ENCODE peak calls at places on chromosome 17, in nine cellular contexts. One of them, this sample, is unnamed.

GRCh38 chr17:65518256-65518655 is 43.2 kb downstream of the AXIN2 start:
- DNase-seq in OCI-LY7: no peak
- DNase-seq in colonic mucosa: no peak
- DNase-seq in heart right ventricle: no peak
- DNase-seq in H7: no peak
- DNase-seq in AG09309: no peak
- DNase-seq in GM23248: peak; percentile 44
- DNase-seq in fibroblast of the aortic adventitia: peak; percentile 78
- DNase-seq in tibial artery: no peak
- DNase-seq in this sample: no peak

GRCh38 chr17:4175921-4176802 is 33.2 kb downstream of the CYB5D2 start:
- DNase-seq in OCI-LY7: no peak
- DNase-seq in colonic mucosa: no peak
- DNase-seq in heart right ventricle: no peak
- DNase-seq in H7: no peak
- DNase-seq in AG09309: no peak
- DNase-seq in GM23248: no peak
- DNase-seq in fibroblast of the aortic adventitia: no peak
- DNase-seq in tibial artery: no peak
- DNase-seq in this sample: peak; percentile 64

GRCh38 chr17:61813211-61813610 is 50.1 kb downstream of the BRIP1 start:
- DNase-seq in OCI-LY7: no peak
- DNase-seq in colonic mucosa: no peak
- DNase-seq in heart right ventricle: no peak
- DNase-seq in H7: no peak
- DNase-seq in AG09309: no peak
- DNase-seq in GM23248: peak; percentile 16
- DNase-seq in fibroblast of the aortic adventitia: peak; percentile 22
- DNase-seq in tibial artery: no peak
- DNase-seq in this sample: no peak

GRCh38 chr17:35791681-35792350 is 3.6 kb downstream of the MMP28 start:
- DNase-seq in OCI-LY7: no peak
- DNase-seq in colonic mucosa: no peak
- DNase-seq in heart right ventricle: no peak
- DNase-seq in H7: no peak
- DNase-seq in AG09309: no peak
- DNase-seq in GM23248: no peak
- DNase-seq in fibroblast of the aortic adventitia: no peak
- DNase-seq in tibial artery: no peak
- DNase-seq in this sample: no peak

GRCh38 chr17:13415877-13416416 is 185.8 kb downstream of the HS3ST3A1 start:
- DNase-seq in OCI-LY7: no peak
- DNase-seq in colonic mucosa: peak; percentile 57
- DNase-seq in heart right ventricle: peak; percentile 35
- DNase-seq in H7: no peak
- DNase-seq in AG09309: no peak
- DNase-seq in GM23248: peak; percentile 93
- DNase-seq in fibroblast of the aortic adventitia: peak; percentile 69
- DNase-seq in tibial artery: no peak
- DNase-seq in this sample: no peak

GRCh38 chr17:40356906-40357861 is 7.4 kb downstream of the GJD3 start:
- DNase-seq in OCI-LY7: no peak
- DNase-seq in colonic mucosa: no peak
- DNase-seq in heart right ventricle: no peak
- DNase-seq in H7: peak; percentile 57
- DNase-seq in AG09309: no peak
- DNase-seq in GM23248: no peak
- DNase-seq in fibroblast of the aortic adventitia: no peak
- DNase-seq in tibial artery: no peak
- DNase-seq in this sample: no peak

GRCh38 chr17:17579691-17580090 is 11.8 kb downstream of the PEMT start:
- DNase-seq in OCI-LY7: no peak
- DNase-seq in colonic mucosa: no peak
- DNase-seq in heart right ventricle: no peak
- DNase-seq in H7: no peak
- DNase-seq in AG09309: no peak
- DNase-seq in GM23248: no peak
- DNase-seq in fibroblast of the aortic adventitia: no peak
- DNase-seq in tibial artery: no peak
- DNase-seq in this sample: no peak

GRCh38 chr17:70251704-70252103 is 82.4 kb downstream of the KCNJ2 start:
- DNase-seq in OCI-LY7: no peak
- DNase-seq in colonic mucosa: no peak
- DNase-seq in heart right ventricle: no peak
- DNase-seq in H7: no peak
- DNase-seq in AG09309: no peak
- DNase-seq in GM23248: peak; percentile 1
- DNase-seq in fibroblast of the aortic adventitia: no peak
- DNase-seq in tibial artery: no peak
- DNase-seq in this sample: no peak

GRCh38 chr17:47295037-47295873 is 28.5 kb upstream of the EFCAB13 start:
- DNase-seq in OCI-LY7: no peak
- DNase-seq in colonic mucosa: no peak
- DNase-seq in heart right ventricle: no peak
- DNase-seq in H7: peak; percentile 47
- DNase-seq in AG09309: no peak
- DNase-seq in GM23248: no peak
- DNase-seq in fibroblast of the aortic adventitia: no peak
- DNase-seq in tibial artery: no peak
- DNase-seq in this sample: no peak

GRCh38 chr17:38848939-38849563 is 4.5 kb downstream of the RPL23 start:
- DNase-seq in OCI-LY7: no peak
- DNase-seq in colonic mucosa: no peak
- DNase-seq in heart right ventricle: no peak
- DNase-seq in H7: no peak
- DNase-seq in AG09309: no peak
- DNase-seq in GM23248: no peak
- DNase-seq in fibroblast of the aortic adventitia: no peak
- DNase-seq in tibial artery: no peak
- DNase-seq in this sample: no peak

DNA sequence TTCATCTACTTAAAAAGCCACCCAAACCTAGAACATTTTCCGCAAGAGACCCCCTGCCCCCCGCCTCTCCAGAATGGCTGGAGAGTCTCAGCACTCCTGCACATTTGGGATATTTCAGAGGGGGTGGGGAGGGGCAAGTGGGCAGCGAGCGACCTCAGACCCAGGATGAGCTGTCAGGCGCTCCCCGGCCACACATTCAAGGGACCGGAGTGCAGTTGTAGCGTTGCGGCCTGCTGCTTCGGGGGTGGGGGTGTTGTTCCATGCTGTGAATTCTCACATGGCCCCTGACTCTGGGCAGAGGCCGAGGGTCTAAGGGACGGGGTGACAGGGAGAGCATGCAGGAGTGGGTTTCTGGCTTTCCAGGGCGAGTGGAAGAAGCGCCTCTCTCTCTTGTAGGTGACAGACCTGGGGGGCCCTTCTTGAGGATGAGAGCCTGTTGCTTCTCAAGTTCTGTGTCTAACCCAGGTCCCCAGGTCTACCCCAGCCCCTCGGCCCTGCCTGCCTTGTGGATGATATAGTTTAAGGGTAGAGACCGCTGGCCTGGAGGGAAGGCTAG is 231.2 kb downstream of the SEC14L1 start:
- DNase-seq in OCI-LY7: no peak
- DNase-seq in colonic mucosa: no peak
- DNase-seq in heart right ventricle: no peak
- DNase-seq in H7: peak; percentile 64
- DNase-seq in AG09309: no peak
- DNase-seq in GM23248: no peak
- DNase-seq in fibroblast of the aortic adventitia: no peak
- DNase-seq in tibial artery: peak; percentile 66
- DNase-seq in this sample: no peak
- H3K4me3 ChIP-seq in OCI-LY7: peak overlapping the region; percentile 68
- H3K4me3 ChIP-seq in colonic mucosa: peak overlapping the region; percentile 57
- H3K4me3 ChIP-seq in heart right ventricle: peak overlapping the region; percentile 96
- H3K4me3 ChIP-seq in H7: peak overlapping the region; percentile 84
- H3K4me3 ChIP-seq in AG09309: peak overlapping the region; percentile 74
- H3K4me3 ChIP-seq in GM23248: peak overlapping the region; percentile 75
- H3K4me3 ChIP-seq in fibroblast of the aortic adventitia: peak overlapping the region; percentile 84
- H3K4me3 ChIP-seq in tibial artery: peak overlapping the region; percentile 93
- H3K4me3 ChIP-seq in this sample: peak overlapping the region; percentile 26

GRCh38 chr17:75430159-75430748 is 24.8 kb upstream of the GRB2 start:
- DNase-seq in OCI-LY7: no peak
- DNase-seq in colonic mucosa: no peak
- DNase-seq in heart right ventricle: no peak
- DNase-seq in H7: peak; percentile 64
- DNase-seq in AG09309: no peak
- DNase-seq in GM23248: no peak
- DNase-seq in fibroblast of the aortic adventitia: peak; percentile 60
- DNase-seq in tibial artery: peak; percentile 65
- DNase-seq in this sample: no peak

GRCh38 chr17:75433223-75433622 is 23.2 kb upstream of the TMEM94 start:
- DNase-seq in OCI-LY7: no peak
- DNase-seq in colonic mucosa: no peak
- DNase-seq in heart right ventricle: no peak
- DNase-seq in H7: no peak
- DNase-seq in AG09309: no peak
- DNase-seq in GM23248: no peak
- DNase-seq in fibroblast of the aortic adventitia: no peak
- DNase-seq in tibial artery: no peak
- DNase-seq in this sample: no peak

DNA sequence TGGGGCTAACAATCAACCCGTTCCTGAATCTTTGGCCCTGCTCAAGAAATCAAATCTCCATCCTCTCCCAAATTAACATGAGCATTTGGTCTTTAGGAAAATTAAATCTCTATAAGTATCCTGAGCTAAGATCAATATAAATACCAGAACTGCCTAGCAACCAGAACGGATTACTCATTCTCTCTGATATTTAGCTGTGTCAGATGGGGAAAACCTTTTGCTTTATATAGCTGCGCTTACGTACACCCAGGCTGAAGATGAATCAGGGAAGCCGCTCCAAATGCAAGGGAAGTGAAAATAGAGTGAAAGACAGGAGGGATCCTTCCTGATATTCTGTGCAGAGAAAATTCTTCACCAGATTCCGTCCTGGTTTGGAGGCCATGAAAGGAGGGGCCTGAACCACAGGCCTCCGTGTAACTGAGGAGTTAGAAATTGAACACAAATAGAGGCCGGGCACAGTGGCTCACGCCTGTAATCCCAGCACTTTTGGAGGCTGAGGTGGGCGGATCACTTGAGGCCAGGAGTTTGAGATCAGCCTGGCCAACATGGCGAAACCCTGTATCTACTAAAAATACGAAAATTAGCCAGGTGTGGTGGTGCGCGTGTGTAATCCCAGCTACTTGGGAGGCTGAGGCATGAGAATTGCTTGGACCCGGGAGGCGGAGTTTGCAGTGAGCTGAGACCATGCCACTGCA is 23.4 kb upstream of the GRB2 start:
- DNase-seq in OCI-LY7: no peak
- DNase-seq in colonic mucosa: no peak
- DNase-seq in heart right ventricle: no peak
- DNase-seq in H7: no peak
- DNase-seq in AG09309: peak; percentile 64
- DNase-seq in GM23248: peak; percentile 69
- DNase-seq in fibroblast of the aortic adventitia: peak; percentile 79
- DNase-seq in tibial artery: no peak
- DNase-seq in this sample: no peak
- H3K4me3 ChIP-seq in OCI-LY7: no peak overlapping the region
- H3K4me3 ChIP-seq in colonic mucosa: no peak overlapping the region
- H3K4me3 ChIP-seq in heart right ventricle: no peak overlapping the region
- H3K4me3 ChIP-seq in H7: no peak overlapping the region
- H3K4me3 ChIP-seq in AG09309: no peak overlapping the region
- H3K4me3 ChIP-seq in GM23248: no peak overlapping the region
- H3K4me3 ChIP-seq in fibroblast of the aortic adventitia: no peak overlapping the region
- H3K4me3 ChIP-seq in tibial artery: no peak overlapping the region
- H3K4me3 ChIP-seq in this sample: no peak overlapping the region

GRCh38 chr17:29591737-29592624 is 951 bp upstream of the ANKRD13B start:
- DNase-seq in OCI-LY7: peak; percentile 84
- DNase-seq in colonic mucosa: peak; percentile 95
- DNase-seq in heart right ventricle: peak; percentile 93
- DNase-seq in H7: peak; percentile 99
- DNase-seq in AG09309: no peak
- DNase-seq in GM23248: peak; percentile 84
- DNase-seq in fibroblast of the aortic adventitia: no peak
- DNase-seq in tibial artery: peak; percentile 92
- DNase-seq in this sample: peak; percentile 67
- H3K4me3 ChIP-seq in OCI-LY7: peak overlapping the region; percentile 79
- H3K4me3 ChIP-seq in colonic mucosa: peak overlapping the region; percentile 36
- H3K4me3 ChIP-seq in heart right ventricle: peak overlapping the region; percentile 68
- H3K4me3 ChIP-seq in H7: peak overlapping the region; percentile 70
- H3K4me3 ChIP-seq in AG09309: peak overlapping the region; percentile 16
- H3K4me3 ChIP-seq in GM23248: peak overlapping the region; percentile 66
- H3K4me3 ChIP-seq in fibroblast of the aortic adventitia: peak overlapping the region; percentile 38
- H3K4me3 ChIP-seq in tibial artery: peak overlapping the region; percentile 74
- H3K4me3 ChIP-seq in this sample: no peak overlapping the region

GRCh38 chr17:72611172-72611571 is 481.3 kb downstream of the SLC39A11 start:
- DNase-seq in OCI-LY7: no peak
- DNase-seq in colonic mucosa: no peak
- DNase-seq in heart right ventricle: no peak
- DNase-seq in H7: no peak
- DNase-seq in AG09309: no peak
- DNase-seq in GM23248: no peak
- DNase-seq in fibroblast of the aortic adventitia: no peak
- DNase-seq in tibial artery: no peak
- DNase-seq in this sample: no peak
- H3K4me3 ChIP-seq in OCI-LY7: no peak overlapping the region
- H3K4me3 ChIP-seq in colonic mucosa: no peak overlapping the region
- H3K4me3 ChIP-seq in heart right ventricle: no peak overlapping the region
- H3K4me3 ChIP-seq in H7: no peak overlapping the region
- H3K4me3 ChIP-seq in AG09309: no peak overlapping the region
- H3K4me3 ChIP-seq in GM23248: no peak overlapping the region
- H3K4me3 ChIP-seq in fibroblast of the aortic adventitia: no peak overlapping the region
- H3K4me3 ChIP-seq in tibial artery: no peak overlapping the region
- H3K4me3 ChIP-seq in this sample: no peak overlapping the region

DNA sequence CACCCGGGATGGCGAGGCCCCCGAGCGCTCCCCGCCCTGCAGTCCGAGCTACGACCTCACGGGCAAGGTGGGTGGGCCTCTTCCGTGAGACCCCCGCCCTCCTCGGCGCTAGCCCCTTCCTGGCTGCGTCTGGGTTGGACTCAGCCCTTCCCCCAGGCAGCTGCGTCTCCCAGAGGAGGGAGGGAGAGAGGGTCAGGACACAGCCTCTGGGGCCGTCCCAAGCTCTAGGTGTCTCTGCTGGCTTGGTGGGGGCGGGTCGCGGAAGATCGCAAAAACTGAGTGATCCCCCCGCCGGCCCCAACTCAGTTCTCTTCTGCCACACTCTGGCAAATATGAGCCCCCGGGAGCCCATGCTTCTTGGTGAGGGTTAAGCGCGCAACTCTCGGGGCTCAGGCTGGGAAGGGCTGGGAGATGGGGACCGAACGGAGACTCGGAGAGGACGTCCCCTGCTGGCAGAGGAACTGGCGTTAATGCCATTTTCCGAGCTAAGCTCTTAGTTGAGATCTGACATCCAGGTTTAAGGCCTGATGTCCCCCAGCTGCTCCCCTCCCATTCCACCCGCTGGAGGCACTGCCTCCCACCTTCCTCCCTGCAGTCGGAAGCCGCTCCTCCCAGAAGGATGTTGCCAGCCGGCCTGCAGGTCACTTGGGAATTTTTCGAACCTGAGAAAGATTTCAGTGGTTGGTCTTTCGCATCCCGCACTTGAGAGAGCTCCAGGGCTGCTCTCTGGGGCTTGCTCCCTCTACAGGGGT is 419 bp downstream of the RAB37 start:
- DNase-seq in OCI-LY7: peak; percentile 76
- DNase-seq in colonic mucosa: no peak
- DNase-seq in heart right ventricle: no peak
- DNase-seq in H7: peak; percentile 92
- DNase-seq in AG09309: no peak
- DNase-seq in GM23248: peak; percentile 47
- DNase-seq in fibroblast of the aortic adventitia: no peak
- DNase-seq in tibial artery: no peak
- DNase-seq in this sample: peak; percentile 48
- H3K4me3 ChIP-seq in OCI-LY7: peak overlapping the region; percentile 65
- H3K4me3 ChIP-seq in colonic mucosa: peak overlapping the region; percentile 35
- H3K4me3 ChIP-seq in heart right ventricle: peak overlapping the region; percentile 39
- H3K4me3 ChIP-seq in H7: peak overlapping the region; percentile 67
- H3K4me3 ChIP-seq in AG09309: no peak overlapping the region
- H3K4me3 ChIP-seq in GM23248: no peak overlapping the region
- H3K4me3 ChIP-seq in fibroblast of the aortic adventitia: no peak overlapping the region
- H3K4me3 ChIP-seq in tibial artery: peak overlapping the region; percentile 18
- H3K4me3 ChIP-seq in this sample: peak overlapping the region; percentile 90

GRCh38 chr17:78979780-78980623 is at the start of gene LGALS3BP:
- DNase-seq in OCI-LY7: no peak
- DNase-seq in colonic mucosa: peak; percentile 91
- DNase-seq in heart right ventricle: peak; percentile 83
- DNase-seq in H7: peak; percentile 95
- DNase-seq in AG09309: no peak
- DNase-seq in GM23248: peak; percentile 39
- DNase-seq in fibroblast of the aortic adventitia: peak; percentile 83
- DNase-seq in tibial artery: peak; percentile 80
- DNase-seq in this sample: peak; percentile 12
- H3K4me3 ChIP-seq in OCI-LY7: no peak within 1 kb of the TSS
- H3K4me3 ChIP-seq in colonic mucosa: peak within 1 kb of the TSS; percentile 45
- H3K4me3 ChIP-seq in heart right ventricle: peak within 1 kb of the TSS; percentile 55
- H3K4me3 ChIP-seq in H7: peak within 1 kb of the TSS; percentile 21
- H3K4me3 ChIP-seq in AG09309: peak within 1 kb of the TSS; percentile 17
- H3K4me3 ChIP-seq in GM23248: no peak within 1 kb of the TSS
- H3K4me3 ChIP-seq in fibroblast of the aortic adventitia: peak within 1 kb of the TSS; percentile 64
- H3K4me3 ChIP-seq in tibial artery: peak within 1 kb of the TSS; percentile 29
- H3K4me3 ChIP-seq in this sample: peak within 1 kb of the TSS; percentile 64

This sample was measured in CD4-positive, CD25-positive, alpha-beta regulatory T cell.